ENCODE peak calls at places on chromosomes 16 and 17, in four cellular contexts. Y is ovary, C is heart left ventricle, I is uterus. S is an unnamed sample. For H3K27me3, the result is how much of the 10 kb centered on the place peaks cover.

GRCh38 chr17:18117533-18117932 is 9.0 kb downstream of the MYO15A start:
- DNase-seq in Y (no peak), C (no peak), I (no peak), S (no peak)

GRCh38 chr16:75931043-75931442 is 204.8 kb upstream of the CPHXL start:
- DNase-seq in Y (no peak), C (no peak), I (no peak), S (no peak)

GRCh38 chr16:84266451-84266850 is 26.6 kb upstream of the KCNG4 start:
- DNase-seq in Y (no peak), C (peak), I (no peak), S (peak)

GRCh38 chr17:81165246-81166032 is at the start of gene PVALEF:
- DNase-seq in Y (no peak), C (no peak), I (no peak), S (no peak)

GRCh38 chr17:17077101-17077500 is 34.8 kb downstream of the MPRIP start:
- DNase-seq in Y (no peak), C (no peak), I (peak), S (no peak)

GRCh38 chr16:56795011-56795410 is 65.1 kb downstream of the NUP93 start:
- DNase-seq in Y (no peak), C (no peak), I (no peak), S (no peak)

GRCh38 chr17:57341611-57342010 is 85.3 kb downstream of the MSI2 start:
- DNase-seq in Y (no peak), C (no peak), I (no peak), S (no peak)

GRCh38 chr17:11487469-11487868 is 110.8 kb upstream of the DNAH9 start:
- DNase-seq in Y (no peak), C (no peak), I (no peak), S (no peak)

GRCh38 chr17:59161477-59161876 is 5.9 kb downstream of the PRR11 start:
- DNase-seq in Y (no peak), C (no peak), I (no peak), S (no peak)

GRCh38 chr17:43574896-43575525 is 28.9 kb upstream of the ETV4 start:
- DNase-seq in Y (no peak), C (no peak), I (no peak), S (no peak)

GRCh38 chr17:45782889-45783592 is 1.1 kb upstream of the CRHR1 start:
- DNase-seq in Y (no peak), C (no peak), I (peak), S (peak)

GRCh38 chr17:29154516-29155234 is 25.5 kb downstream of the MYO18A start:
- DNase-seq in Y (no peak), C (no peak), I (no peak), S (no peak)

GRCh38 chr17:79781691-79782575 is 4.0 kb downstream of the CBX2 start:
- DNase-seq in Y (no peak), C (no peak), I (no peak), S (no peak)

GRCh38 chr17:79785017-79785899 is 7.3 kb downstream of the CBX2 start:
- DNase-seq in Y (no peak), C (no peak), I (no peak), S (no peak)

GRCh38 chr17:79785900-79786810 is 8.2 kb downstream of the CBX2 start:
- DNase-seq in Y (no peak), C (no peak), I (no peak), S (no peak)

GRCh38 chr17:79784353-79785016 is 6.5 kb downstream of the CBX2 start:
- DNase-seq in Y (no peak), C (no peak), I (no peak), S (no peak)

GRCh38 chr17:79783891-79784290 is 5.9 kb downstream of the CBX2 start:
- DNase-seq in Y (no peak), C (no peak), I (no peak), S (no peak)
- H3K27me3 ChIP-seq in Y (under half), C (under half), I (under half), S (under half)

GRCh38 chr17:39668141-39668924 is at the start of gene PNMT:
- DNase-seq in Y (peak), C (peak), I (peak), S (peak)
- TF ChIP-seq POLR2A in Y (no peak), C (no peak), I (no peak), S (no peak)

DNA sequence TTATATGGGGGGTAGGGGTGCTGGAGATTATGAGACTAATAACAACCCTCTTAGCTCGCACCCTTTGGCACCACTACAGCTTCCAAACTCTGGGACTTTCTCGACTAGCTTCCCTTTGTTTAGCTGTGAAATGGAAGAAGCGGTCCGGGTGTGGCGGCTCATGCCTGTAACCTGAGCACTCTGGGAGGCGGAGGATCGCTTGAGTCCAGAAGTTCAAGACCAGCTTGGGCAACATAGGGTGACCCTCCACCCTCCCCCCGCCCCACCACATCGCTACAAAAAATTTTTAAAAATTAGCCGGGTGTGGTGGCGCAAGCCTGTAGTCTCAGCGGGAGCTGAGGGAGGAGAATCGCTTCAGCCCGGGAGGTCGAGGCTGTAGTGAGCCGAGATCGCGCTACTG is 807 bp upstream of the CDH3 start:
- DNase-seq in Y (peak), C (no peak), I (no peak), S (no peak)
- H3K27me3 ChIP-seq in Y (under half), C (under half), I (under half), S (under half)

DNA sequence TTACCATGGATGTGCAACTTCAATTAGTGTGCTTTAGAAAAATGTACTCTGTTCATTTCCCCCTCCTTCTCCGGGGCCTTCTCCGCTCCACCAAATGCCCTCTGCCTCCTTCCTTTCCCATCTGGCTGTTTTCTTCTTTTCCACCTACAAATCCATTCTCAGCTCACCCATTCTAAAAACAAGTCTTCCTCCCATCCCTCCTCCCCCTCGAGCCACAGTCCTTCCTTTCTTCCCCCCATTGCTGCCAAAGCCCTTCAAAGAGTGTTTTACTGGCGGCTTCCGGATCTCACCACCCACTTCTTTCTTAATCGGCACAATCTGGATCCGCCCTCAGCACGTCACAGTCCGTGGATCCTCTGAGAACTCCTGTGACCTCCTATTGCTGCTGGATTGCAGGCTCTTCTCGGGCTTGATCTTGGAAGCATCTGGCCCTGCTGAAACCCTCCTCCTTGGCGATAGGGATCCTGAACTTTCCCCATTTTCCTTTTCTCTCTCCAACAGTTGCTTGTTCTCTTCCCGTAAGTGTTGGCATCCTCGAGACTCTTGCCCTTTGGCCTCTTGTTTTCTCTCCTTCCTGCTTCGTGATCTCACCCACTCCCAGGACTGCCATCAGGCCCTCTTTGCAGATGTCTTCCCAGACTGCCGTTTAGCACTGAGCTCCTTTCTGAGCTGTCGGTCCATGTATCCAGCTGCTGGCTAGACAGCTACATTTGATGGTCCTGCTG is 36.0 kb upstream of the FBXO47 start:
- DNase-seq in Y (no peak), C (peak), I (peak), S (peak)
- TF ChIP-seq POLR2A in Y (no peak), C (no peak), I (no peak), S (no peak)

GRCh38 chr17:74545456-74546230 is at the start of gene CD300C:
- DNase-seq in Y (no peak), C (peak), I (no peak), S (peak)

GRCh38 chr17:74544991-74545441 is 899 bp downstream of the CD300C start:
- DNase-seq in Y (no peak), C (no peak), I (no peak), S (no peak)

GRCh38 chr17:74547736-74548135 is 1.8 kb upstream of the CD300C start:
- DNase-seq in Y (no peak), C (no peak), I (no peak), S (no peak)

GRCh38 chr17:74547264-74547663 is 1.3 kb upstream of the CD300C start:
- DNase-seq in Y (no peak), C (no peak), I (no peak), S (no peak)

GRCh38 chr17:74546586-74546985 is 671 bp upstream of the CD300C start:
- DNase-seq in Y (no peak), C (no peak), I (no peak), S (no peak)
- H3K27me3 ChIP-seq in Y (under half), C (under half), I (under half), S (under half)

DNA sequence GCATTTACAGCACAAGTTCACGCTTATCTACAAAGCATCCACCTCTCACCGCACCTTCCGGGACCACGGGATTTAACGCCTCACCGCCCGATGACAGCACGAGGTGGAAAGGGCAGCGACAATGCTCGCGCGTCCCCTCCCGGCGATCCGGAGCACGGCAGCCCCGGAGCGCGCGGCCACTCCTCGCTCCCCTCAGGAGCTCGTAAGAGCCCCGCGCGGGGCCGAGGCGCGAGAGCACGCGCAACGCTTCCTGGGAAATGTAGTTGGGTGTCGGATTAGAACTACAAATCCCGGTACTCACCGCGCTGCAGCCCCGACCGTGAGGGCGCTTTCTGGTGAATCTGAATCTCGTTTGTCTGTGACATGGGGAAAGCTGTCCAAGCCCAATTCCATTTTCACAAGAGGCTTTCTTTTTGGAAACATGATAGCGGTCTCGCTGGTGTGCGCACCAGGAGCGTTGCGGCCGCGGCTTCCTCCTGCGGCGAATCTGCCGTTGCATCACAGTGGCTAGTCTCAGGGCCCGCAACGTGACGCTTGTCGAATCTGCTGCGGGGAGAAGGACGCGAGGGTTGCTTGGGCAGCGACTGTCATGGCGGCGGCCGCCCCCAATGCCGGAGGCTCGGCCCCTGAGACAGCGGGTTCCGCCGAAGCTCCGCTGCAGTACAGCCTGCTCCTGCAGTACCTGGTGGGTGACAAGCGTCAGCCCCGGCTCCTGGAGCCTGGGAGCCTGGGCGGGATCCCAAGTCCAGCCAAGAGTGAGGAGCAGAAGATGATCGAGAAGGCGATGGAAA is at the start of gene TIMM22:
- DNase-seq in Y (peak), C (peak), I (peak), S (peak)
- TF ChIP-seq POLR2A in Y (peak), C (peak), I (no peak), S (no peak)

GRCh38 chr17:4518901-4519300 is 20.2 kb downstream of the SPNS2 start:
- DNase-seq in Y (no peak), C (no peak), I (no peak), S (no peak)

GRCh38 chr17:4519361-4519788 is 20.7 kb downstream of the SPNS2 start:
- DNase-seq in Y (no peak), C (peak), I (no peak), S (peak)

GRCh38 chr17:4520060-4520880 is 21.6 kb downstream of the SPNS2 start:
- DNase-seq in Y (no peak), C (no peak), I (no peak), S (no peak)

GRCh38 chr17:4522661-4523060 is 24.0 kb downstream of the SPNS2 start:
- DNase-seq in Y (no peak), C (peak), I (no peak), S (no peak)

GRCh38 chr17:4520881-4521600 is 22.4 kb downstream of the SPNS2 start:
- DNase-seq in Y (no peak), C (no peak), I (no peak), S (peak)
- H3K27me3 ChIP-seq in Y (under half), C (under half), I (under half), S (under half)

GRCh38 chr16:4350787-4351659 is at the start of gene PAM16:
- DNase-seq in Y (peak), C (peak), I (peak), S (peak)
- TF ChIP-seq POLR2A in Y (peak), C (no peak), I (no peak), S (no peak)

S was measured in testis.